ENCODE peak calls at places on chromosomes 1 and 21, in eight cellular contexts. M is psoas muscle, O is fibroblast of lung, N is sigmoid colon, J is A549, E is IMR-90, G is Peyer's patch, I is uterus. P is an unnamed sample. For H3K9me3, the result is how much of the 10 kb centered on the place peaks cover.

GRCh38 chr1:203161175-203161574 is 14.5 kb downstream of the MYBPH start:
- DNase-seq in O (no peak), E (no peak), J (no peak), G (no peak), M (no peak), N (no peak), I (no peak), P (no peak)

GRCh38 chr1:220043646-220044045 is 2.7 kb downstream of the EPRS1 start:
- DNase-seq in N (no peak), O (no peak), J (no peak), G (no peak), E (no peak), M (no peak), I (no peak), P (no peak)

GRCh38 chr1:221174598-221174997 is 295.4 kb downstream of the HLX start:
- DNase-seq in O (no peak), N (no peak), M (peak), G (no peak), J (no peak), I (no peak), E (no peak), P (no peak)

GRCh38 chr1:11448375-11449085 is 30.4 kb upstream of the DISP3 start:
- DNase-seq in N (no peak), I (no peak), G (no peak), E (no peak), M (no peak), J (no peak), O (no peak), P (no peak)

GRCh38 chr1:226711976-226712778 is 26.9 kb downstream of the ITPKB start:
- DNase-seq in O (no peak), E (no peak), N (no peak), I (no peak), J (no peak), M (no peak), G (no peak), P (no peak)

GRCh38 chr1:5220881-5221280 is 566.5 kb downstream of the AJAP1 start:
- DNase-seq in M (no peak), G (no peak), E (no peak), O (no peak), J (no peak), I (no peak), N (no peak), P (no peak)

GRCh38 chr1:201277441-201277840 is 5.9 kb upstream of the PKP1 start:
- DNase-seq in G (no peak), O (no peak), I (no peak), M (no peak), N (no peak), E (no peak), J (peak), P (no peak)

GRCh38 chr1:30629501-30629900 is 93.9 kb downstream of the MATN1 start:
- DNase-seq in O (no peak), J (no peak), M (no peak), E (no peak), G (no peak), I (no peak), N (peak), P (no peak)

GRCh38 chr1:154599658-154600057 is 8.3 kb downstream of the ADAR start:
- DNase-seq in M (no peak), O (no peak), N (no peak), E (peak), J (no peak), G (no peak), I (no peak), P (no peak)

GRCh38 chr1:57421366-57421765 is 2.5 kb downstream of the DAB1 start:
- DNase-seq in O (peak), J (no peak), E (no peak), M (no peak), G (no peak), N (no peak), I (no peak), P (no peak)

GRCh38 chr1:184215274-184215925 is 163.9 kb downstream of the TSEN15 start:
- DNase-seq in J (no peak), M (no peak), N (no peak), G (no peak), I (no peak), E (no peak), O (no peak), P (no peak)

GRCh38 chr1:94600556-94600955 is 59.0 kb upstream of the F3 start:
- DNase-seq in E (no peak), O (no peak), I (no peak), J (no peak), M (no peak), N (no peak), G (no peak), P (peak)

GRCh38 chr1:4029376-4029775 is 129.3 kb upstream of the C1orf174 start:
- DNase-seq in G (no peak), N (no peak), J (no peak), O (no peak), I (no peak), M (no peak), E (no peak), P (no peak)
- H3K9me3 ChIP-seq in G (under half), N (under half), J (under half), O (under half), I (under half), M (under half), E (under half), P (under half)

DNA sequence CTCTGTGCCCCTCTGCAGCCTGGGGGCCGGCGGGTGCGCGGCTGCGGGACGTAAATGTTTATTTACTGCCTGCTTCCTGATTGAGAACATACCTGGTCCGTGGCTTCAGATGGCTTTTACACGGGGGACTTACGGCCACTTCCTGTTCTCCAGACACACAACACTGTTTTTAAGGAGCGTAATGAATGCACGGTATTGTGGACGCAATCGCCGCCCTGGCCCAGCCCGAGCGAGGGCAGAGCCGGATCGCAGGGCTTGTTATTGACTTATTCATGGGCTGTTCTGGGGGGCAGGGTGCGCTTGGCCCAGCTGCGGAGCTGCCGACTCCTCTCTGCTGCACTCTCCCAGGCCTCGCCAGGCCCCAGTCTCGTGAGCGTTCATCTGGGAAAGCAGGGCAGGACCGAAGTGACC is 52.8 kb upstream of the ACTRT2 start:
- DNase-seq in N (peak), M (no peak), I (no peak), E (no peak), G (peak), O (no peak), J (no peak), P (no peak)
- H3K9me3 ChIP-seq in N (under half), M (under half), I (under half), E (half or more), G (under half), O (under half), J (under half), P (under half)

GRCh38 chr21:10511116-10511515 is 10.3 kb upstream of the TPTE start:
- DNase-seq in J (no peak), M (no peak), G (no peak), I (no peak), N (no peak), E (no peak), O (no peak), P (no peak)
- H3K9me3 ChIP-seq in J (under half), M (under half), G (under half), I (under half), N (under half), E (under half), O (under half), P (under half)

GRCh38 chr1:2912424-2912823 is 108.8 kb upstream of the ACTRT2 start:
- DNase-seq in N (no peak), E (no peak), J (no peak), G (no peak), I (no peak), M (no peak), O (no peak), P (no peak)

GRCh38 chr1:2910211-2910610 is 108.7 kb upstream of the TTC34 start:
- DNase-seq in M (no peak), O (no peak), I (no peak), J (no peak), N (no peak), G (no peak), E (no peak), P (no peak)

GRCh38 chr1:2909797-2910196 is 108.3 kb upstream of the TTC34 start:
- DNase-seq in N (no peak), G (no peak), J (no peak), E (no peak), M (no peak), O (no peak), I (no peak), P (no peak)

GRCh38 chr1:2913091-2913490 is 108.2 kb upstream of the ACTRT2 start:
- DNase-seq in O (no peak), M (no peak), G (no peak), J (no peak), I (no peak), N (no peak), E (no peak), P (no peak)

GRCh38 chr1:2911391-2912178 is 109.7 kb upstream of the ACTRT2 start:
- DNase-seq in M (no peak), I (no peak), G (no peak), N (no peak), E (no peak), J (no peak), O (no peak), P (no peak)
- H3K9me3 ChIP-seq in M (under half), I (under half), G (under half), N (under half), E (half or more), J (under half), O (under half), P (under half)

GRCh38 chr1:247060771-247061170 is 17.8 kb downstream of the ZNF670 start:
- DNase-seq in N (no peak), O (no peak), G (no peak), M (no peak), I (no peak), J (no peak), E (no peak), P (no peak)

GRCh38 chr1:247054992-247055415 is 23.6 kb downstream of the ZNF670 start:
- DNase-seq in J (no peak), I (peak), E (peak), M (no peak), N (no peak), G (no peak), O (peak), P (peak)
- H3K9me3 ChIP-seq in J (half or more), I (under half), E (under half), M (under half), N (under half), G (under half), O (under half), P (under half)

DNA sequence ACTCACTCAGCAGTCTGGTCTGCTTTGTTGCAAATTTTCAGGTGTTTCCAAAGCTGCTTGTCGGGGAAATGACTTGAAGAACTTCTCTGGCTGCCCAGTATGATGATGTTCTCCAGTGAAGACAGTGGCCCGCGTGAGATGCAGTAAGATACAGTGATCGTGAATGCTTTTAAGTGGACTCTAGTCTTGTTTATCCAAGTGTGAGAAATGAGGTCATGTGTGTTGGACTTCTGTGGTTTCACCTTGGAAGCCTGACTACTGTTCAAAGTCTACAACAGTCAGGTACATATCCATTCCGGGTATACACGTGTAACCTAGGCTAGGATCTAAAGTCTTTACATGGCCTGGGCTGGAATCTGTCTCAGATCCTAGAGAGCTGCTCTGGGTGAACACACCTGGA is 29.1 kb downstream of the ZNF695 start:
- DNase-seq in I (no peak), J (no peak), M (no peak), E (no peak), O (no peak), G (no peak), N (no peak), P (no peak)
- H3K9me3 ChIP-seq in I (under half), J (half or more), M (under half), E (under half), O (under half), G (under half), N (under half), P (under half)

GRCh38 chr1:14057640-14058039 is 357.7 kb downstream of the PRDM2 start:
- DNase-seq in E (no peak), I (no peak), J (no peak), O (no peak), M (no peak), G (no peak), N (no peak), P (no peak)
- H3K9me3 ChIP-seq in E (under half), I (under half), J (under half), O (under half), M (under half), G (under half), N (under half), P (under half)

DNA sequence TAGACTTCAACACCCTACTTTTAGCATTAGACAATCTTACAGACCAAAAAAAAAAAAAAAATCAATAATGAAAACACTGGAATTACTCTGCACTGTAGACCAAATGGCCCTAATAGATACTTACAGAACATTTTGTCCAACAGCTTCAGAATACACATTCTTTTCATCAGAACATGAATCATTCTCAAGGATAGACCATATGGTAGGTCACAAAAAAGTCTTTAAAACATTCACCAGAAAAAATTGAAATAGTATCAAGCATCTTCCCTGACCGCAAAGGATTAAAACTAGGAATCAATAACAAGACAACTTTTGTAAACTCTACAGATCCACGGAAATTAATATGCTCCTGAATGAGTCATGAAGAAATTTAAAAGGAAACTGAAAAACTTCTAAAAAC is 22.5 kb downstream of the ZNF670 start:
- DNase-seq in M (no peak), N (no peak), J (no peak), I (no peak), G (no peak), O (no peak), E (no peak), P (no peak)
- H3K9me3 ChIP-seq in M (under half), N (under half), J (half or more), I (under half), G (under half), O (under half), E (under half), P (under half)

GRCh38 chr21:38227401-38227800 is 29.4 kb upstream of the KCNJ15 start:
- DNase-seq in J (no peak), G (no peak), I (no peak), O (no peak), N (no peak), M (no peak), E (peak), P (no peak)
- H3K9me3 ChIP-seq in J (half or more), G (under half), I (under half), O (under half), N (under half), M (under half), E (under half), P (under half)

P was measured in colonic mucosa.